ENCODE peak calls at places on chromosomes 12 and 14, in four cellular contexts. One of them, this sample, is unnamed.

GRCh38 chr12:123910057-123910456 is 62.6 kb downstream of the CCDC92 start:
- DNase-seq in lower lobe of right lung: no peak
- DNase-seq in cardiac muscle cell: no peak
- DNase-seq in neuronal stem cell: no peak
- DNase-seq in this sample: no peak

GRCh38 chr14:56119221-56119967 is 1.2 kb downstream of the PELI2 start:
- DNase-seq in cardiac muscle cell: peak; percentile 69
- DNase-seq in neuronal stem cell: peak; percentile 39
- DNase-seq in lower lobe of right lung: peak; percentile 73
- DNase-seq in this sample: peak; percentile 34

GRCh38 chr12:124322271-124322998 is 27.5 kb downstream of the RFLNA start:
- DNase-seq in cardiac muscle cell: no peak
- DNase-seq in neuronal stem cell: no peak
- DNase-seq in lower lobe of right lung: no peak
- DNase-seq in this sample: no peak

GRCh38 chr12:116233669-116234068 is 43.8 kb downstream of the MED13L start:
- DNase-seq in lower lobe of right lung: no peak
- DNase-seq in cardiac muscle cell: no peak
- DNase-seq in neuronal stem cell: no peak
- DNase-seq in this sample: no peak

GRCh38 chr12:27276275-27276674 is 32.2 kb downstream of the STK38L start:
- DNase-seq in neuronal stem cell: no peak
- DNase-seq in lower lobe of right lung: no peak
- DNase-seq in cardiac muscle cell: no peak
- DNase-seq in this sample: no peak

GRCh38 chr12:119068129-119068856 is 87.0 kb downstream of the SRRM4 start:
- DNase-seq in cardiac muscle cell: peak; percentile 68
- DNase-seq in neuronal stem cell: no peak
- DNase-seq in lower lobe of right lung: no peak
- DNase-seq in this sample: no peak

GRCh38 chr14:95117937-95118726 is 39.2 kb downstream of the DICER1 start:
- DNase-seq in lower lobe of right lung: no peak
- DNase-seq in cardiac muscle cell: peak; percentile 34
- DNase-seq in neuronal stem cell: no peak
- DNase-seq in this sample: no peak

GRCh38 chr12:93913845-93914244 is 234.5 kb upstream of the PLXNC1 start:
- DNase-seq in lower lobe of right lung: no peak
- DNase-seq in neuronal stem cell: no peak
- DNase-seq in cardiac muscle cell: no peak
- DNase-seq in this sample: no peak

GRCh38 chr14:105945891-105946290 is 419.5 kb downstream of the TMEM121 start:
- DNase-seq in cardiac muscle cell: no peak
- DNase-seq in neuronal stem cell: no peak
- DNase-seq in lower lobe of right lung: no peak
- DNase-seq in this sample: no peak

GRCh38 chr14:94345344-94346072 is 22.4 kb upstream of the SERPINA6 start:
- DNase-seq in cardiac muscle cell: no peak
- DNase-seq in lower lobe of right lung: no peak
- DNase-seq in neuronal stem cell: no peak
- DNase-seq in this sample: no peak

GRCh38 chr12:109461846-109462766 is 15.0 kb downstream of the KCTD10 start:
- DNase-seq in cardiac muscle cell: peak; percentile 69
- DNase-seq in neuronal stem cell: no peak
- DNase-seq in lower lobe of right lung: peak; percentile 89
- DNase-seq in this sample: peak; percentile 81

GRCh38 chr12:111841236-111841749 is 735 bp upstream of the MAPKAPK5 start:
- DNase-seq in lower lobe of right lung: no peak
- DNase-seq in cardiac muscle cell: no peak
- DNase-seq in neuronal stem cell: no peak
- DNase-seq in this sample: no peak
- H3K36me3 ChIP-seq in lower lobe of right lung: peaks cover 12% of the 10 kb centered on the region
- H3K36me3 ChIP-seq in cardiac muscle cell: peaks cover 3% of the 10 kb centered on the region
- H3K36me3 ChIP-seq in neuronal stem cell: peaks cover 41% of the 10 kb centered on the region
- H3K36me3 ChIP-seq in this sample: no peaks in the 10 kb centered on the region

GRCh38 chr14:21539154-21539940 is 13.2 kb upstream of the SALL2 start:
- DNase-seq in lower lobe of right lung: no peak
- DNase-seq in neuronal stem cell: peak; percentile 90
- DNase-seq in cardiac muscle cell: no peak
- DNase-seq in this sample: no peak
- H3K4me1 ChIP-seq in lower lobe of right lung: peaks cover 11% of the 10 kb centered on the region
- H3K4me1 ChIP-seq in neuronal stem cell: peaks cover 39% of the 10 kb centered on the region
- H3K4me1 ChIP-seq in cardiac muscle cell: peaks cover 26% of the 10 kb centered on the region
- H3K4me1 ChIP-seq in this sample: no peaks in the 10 kb centered on the region

GRCh38 chr14:24437020-24437735 is 5.4 kb downstream of the SDR39U1 start:
- DNase-seq in cardiac muscle cell: no peak
- DNase-seq in neuronal stem cell: no peak
- DNase-seq in lower lobe of right lung: no peak
- DNase-seq in this sample: no peak
- H3K4me3 ChIP-seq in cardiac muscle cell: no peak overlapping the region
- H3K4me3 ChIP-seq in neuronal stem cell: no peak overlapping the region
- H3K4me3 ChIP-seq in lower lobe of right lung: no peak overlapping the region
- H3K4me3 ChIP-seq in this sample: no peak overlapping the region

GRCh38 chr14:88613552-88614010 is 50.7 kb downstream of the ZC3H14 start:
- DNase-seq in lower lobe of right lung: no peak
- DNase-seq in neuronal stem cell: no peak
- DNase-seq in cardiac muscle cell: no peak
- DNase-seq in this sample: no peak

GRCh38 chr14:88611878-88612277 is 49.0 kb downstream of the ZC3H14 start:
- DNase-seq in cardiac muscle cell: no peak
- DNase-seq in neuronal stem cell: no peak
- DNase-seq in lower lobe of right lung: no peak
- DNase-seq in this sample: no peak

GRCh38 chr14:88616697-88617096 is 53.9 kb downstream of the ZC3H14 start:
- DNase-seq in lower lobe of right lung: no peak
- DNase-seq in neuronal stem cell: no peak
- DNase-seq in cardiac muscle cell: no peak
- DNase-seq in this sample: no peak

GRCh38 chr14:88614218-88614907 is 51.5 kb downstream of the ZC3H14 start:
- DNase-seq in neuronal stem cell: no peak
- DNase-seq in lower lobe of right lung: no peak
- DNase-seq in cardiac muscle cell: no peak
- DNase-seq in this sample: no peak

GRCh38 chr14:88612981-88613380 is 50.1 kb downstream of the ZC3H14 start:
- DNase-seq in cardiac muscle cell: no peak
- DNase-seq in lower lobe of right lung: no peak
- DNase-seq in neuronal stem cell: no peak
- DNase-seq in this sample: no peak
- H3K36me3 ChIP-seq in cardiac muscle cell: peaks cover 42% of the 10 kb centered on the region
- H3K36me3 ChIP-seq in lower lobe of right lung: peaks cover 73% of the 10 kb centered on the region
- H3K36me3 ChIP-seq in neuronal stem cell: peaks cover 89% of the 10 kb centered on the region
- H3K36me3 ChIP-seq in this sample: peaks cover 4% of the 10 kb centered on the region

GRCh38 chr12:120693848-120694247 is 6.9 kb downstream of the MLEC start:
- DNase-seq in cardiac muscle cell: no peak
- DNase-seq in neuronal stem cell: peak; percentile 53
- DNase-seq in lower lobe of right lung: no peak
- DNase-seq in this sample: no peak

GRCh38 chr12:120689397-120690082 is 2.6 kb downstream of the MLEC start:
- DNase-seq in neuronal stem cell: no peak
- DNase-seq in lower lobe of right lung: no peak
- DNase-seq in cardiac muscle cell: no peak
- DNase-seq in this sample: peak; percentile 36

GRCh38 chr12:120690978-120691377 is 4.0 kb downstream of the MLEC start:
- DNase-seq in lower lobe of right lung: no peak
- DNase-seq in cardiac muscle cell: no peak
- DNase-seq in neuronal stem cell: no peak
- DNase-seq in this sample: no peak

GRCh38 chr12:120690083-120690450 is 3.1 kb downstream of the MLEC start:
- DNase-seq in neuronal stem cell: no peak
- DNase-seq in cardiac muscle cell: no peak
- DNase-seq in lower lobe of right lung: no peak
- DNase-seq in this sample: no peak

GRCh38 chr12:120692524-120693033 is 5.6 kb downstream of the MLEC start:
- DNase-seq in cardiac muscle cell: no peak
- DNase-seq in lower lobe of right lung: no peak
- DNase-seq in neuronal stem cell: no peak
- DNase-seq in this sample: no peak
- H3K4me1 ChIP-seq in cardiac muscle cell: peaks cover 25% of the 10 kb centered on the region
- H3K4me1 ChIP-seq in lower lobe of right lung: peaks cover 55% of the 10 kb centered on the region
- H3K4me1 ChIP-seq in neuronal stem cell: peaks cover 59% of the 10 kb centered on the region
- H3K4me1 ChIP-seq in this sample: peaks cover 18% of the 10 kb centered on the region

This sample was measured in colonic mucosa.